ENCODE peak calls at places on chromosomes 13 and 19, in nine cellular contexts. One of them, this sample, is unnamed.

GRCh38 chr19:47110521-47111080 is 3.0 kb downstream of the ZC3H4 start:
- DNase-seq in thoracic aorta: no peak
- DNase-seq in NCI-H2029 treated with DMSO at 0.1 percent for 48 hours: no peak
- DNase-seq in psoas muscle: no peak
- DNase-seq in cerebellar cortex: peak; percentile 59
- DNase-seq in AG08396: no peak
- DNase-seq in upper lobe of right lung: no peak
- DNase-seq in occipital lobe: no peak
- DNase-seq in heart right ventricle: no peak
- DNase-seq in this sample: no peak

GRCh38 chr19:45782162-45782623 is at the start of gene DMPK:
- DNase-seq in cerebellar cortex: peak; percentile 37
- DNase-seq in upper lobe of right lung: no peak
- DNase-seq in occipital lobe: no peak
- DNase-seq in thoracic aorta: no peak
- DNase-seq in psoas muscle: peak; percentile 74
- DNase-seq in NCI-H2029 treated with DMSO at 0.1 percent for 48 hours: no peak
- DNase-seq in heart right ventricle: peak; percentile 76
- DNase-seq in AG08396: peak; percentile 70
- DNase-seq in this sample: no peak

GRCh38 chr19:18489627-18490184 is 32.2 kb downstream of the ELL start:
- DNase-seq in AG08396: no peak
- DNase-seq in heart right ventricle: no peak
- DNase-seq in cerebellar cortex: no peak
- DNase-seq in occipital lobe: no peak
- DNase-seq in upper lobe of right lung: no peak
- DNase-seq in thoracic aorta: no peak
- DNase-seq in NCI-H2029 treated with DMSO at 0.1 percent for 48 hours: no peak
- DNase-seq in psoas muscle: no peak
- DNase-seq in this sample: no peak

GRCh38 chr13:107331359-107331758 is 763.4 kb upstream of the ARGLU1 start:
- DNase-seq in occipital lobe: no peak
- DNase-seq in thoracic aorta: no peak
- DNase-seq in NCI-H2029 treated with DMSO at 0.1 percent for 48 hours: no peak
- DNase-seq in AG08396: no peak
- DNase-seq in cerebellar cortex: no peak
- DNase-seq in psoas muscle: no peak
- DNase-seq in upper lobe of right lung: no peak
- DNase-seq in heart right ventricle: no peak
- DNase-seq in this sample: no peak

GRCh38 chr19:13037161-13037560 is 41.9 kb downstream of the NFIX start:
- DNase-seq in occipital lobe: no peak
- DNase-seq in psoas muscle: peak; percentile 41
- DNase-seq in AG08396: peak; percentile 73
- DNase-seq in NCI-H2029 treated with DMSO at 0.1 percent for 48 hours: no peak
- DNase-seq in thoracic aorta: no peak
- DNase-seq in upper lobe of right lung: no peak
- DNase-seq in heart right ventricle: no peak
- DNase-seq in cerebellar cortex: no peak
- DNase-seq in this sample: no peak

GRCh38 chr13:76723551-76724232 is 162.5 kb downstream of the KCTD12 start:
- DNase-seq in heart right ventricle: no peak
- DNase-seq in upper lobe of right lung: no peak
- DNase-seq in thoracic aorta: no peak
- DNase-seq in AG08396: peak; percentile 71
- DNase-seq in psoas muscle: peak; percentile 12
- DNase-seq in NCI-H2029 treated with DMSO at 0.1 percent for 48 hours: no peak
- DNase-seq in cerebellar cortex: peak; percentile 47
- DNase-seq in occipital lobe: no peak
- DNase-seq in this sample: no peak

GRCh38 chr19:13839938-13840750 is 36.8 kb upstream of the NANOS3 start:
- DNase-seq in cerebellar cortex: no peak
- DNase-seq in occipital lobe: no peak
- DNase-seq in thoracic aorta: no peak
- DNase-seq in NCI-H2029 treated with DMSO at 0.1 percent for 48 hours: no peak
- DNase-seq in heart right ventricle: peak; percentile 68
- DNase-seq in upper lobe of right lung: peak; percentile 84
- DNase-seq in AG08396: peak; percentile 66
- DNase-seq in psoas muscle: peak; percentile 76
- DNase-seq in this sample: peak; percentile 95

GRCh38 chr19:2782357-2782935 is 627 bp downstream of the SGTA start:
- DNase-seq in heart right ventricle: no peak
- DNase-seq in psoas muscle: no peak
- DNase-seq in cerebellar cortex: no peak
- DNase-seq in AG08396: no peak
- DNase-seq in NCI-H2029 treated with DMSO at 0.1 percent for 48 hours: no peak
- DNase-seq in thoracic aorta: no peak
- DNase-seq in upper lobe of right lung: no peak
- DNase-seq in occipital lobe: no peak
- DNase-seq in this sample: no peak

GRCh38 chr13:109140777-109141354 is 511.5 kb downstream of the MYO16 start:
- DNase-seq in thoracic aorta: no peak
- DNase-seq in cerebellar cortex: no peak
- DNase-seq in upper lobe of right lung: no peak
- DNase-seq in psoas muscle: no peak
- DNase-seq in NCI-H2029 treated with DMSO at 0.1 percent for 48 hours: no peak
- DNase-seq in heart right ventricle: no peak
- DNase-seq in AG08396: no peak
- DNase-seq in occipital lobe: no peak
- DNase-seq in this sample: no peak

GRCh38 chr13:38690231-38690630 is 3.4 kb downstream of the FREM2 start:
- DNase-seq in thoracic aorta: no peak
- DNase-seq in occipital lobe: no peak
- DNase-seq in cerebellar cortex: no peak
- DNase-seq in upper lobe of right lung: no peak
- DNase-seq in NCI-H2029 treated with DMSO at 0.1 percent for 48 hours: no peak
- DNase-seq in heart right ventricle: no peak
- DNase-seq in AG08396: no peak
- DNase-seq in psoas muscle: no peak
- DNase-seq in this sample: no peak

This sample was measured in lower leg skin.